ENCODE peak calls at places on chromosomes 16 and 17, in five cellular contexts. One of them, this sample, is unnamed.

GRCh38 chr16:74053310-74053709 is 243.3 kb upstream of the PSMD7 start:
- DNase-seq in effector memory CD4-positive, alpha-beta T cell: no peak
- DNase-seq in HCT116: no peak
- DNase-seq in IMR-90: no peak
- DNase-seq in gastrocnemius medialis: no peak
- DNase-seq in this sample: no peak

GRCh38 chr17:30530346-30531025 is 53.3 kb downstream of the GOSR1 start:
- DNase-seq in effector memory CD4-positive, alpha-beta T cell: no peak
- DNase-seq in HCT116: no peak
- DNase-seq in IMR-90: peak; percentile 71
- DNase-seq in gastrocnemius medialis: no peak
- DNase-seq in this sample: no peak

GRCh38 chr17:42819939-42820535 is 4.0 kb downstream of the BECN1 start:
- DNase-seq in effector memory CD4-positive, alpha-beta T cell: peak; percentile 13
- DNase-seq in HCT116: peak; percentile 21
- DNase-seq in IMR-90: peak; percentile 37
- DNase-seq in gastrocnemius medialis: peak; percentile 33
- DNase-seq in this sample: peak; percentile 50

GRCh38 chr17:45139533-45139920 is 4.0 kb downstream of the ACBD4 start:
- DNase-seq in effector memory CD4-positive, alpha-beta T cell: no peak
- DNase-seq in HCT116: no peak
- DNase-seq in IMR-90: no peak
- DNase-seq in gastrocnemius medialis: no peak
- DNase-seq in this sample: no peak

GRCh38 chr17:79997004-79997673 is 38.5 kb downstream of the TBC1D16 start:
- DNase-seq in effector memory CD4-positive, alpha-beta T cell: peak; percentile 64
- DNase-seq in HCT116: no peak
- DNase-seq in IMR-90: no peak
- DNase-seq in gastrocnemius medialis: no peak
- DNase-seq in this sample: peak; percentile 52

GRCh38 chr17:64174686-64175456 is 44.9 kb upstream of the ERN1 start:
- DNase-seq in effector memory CD4-positive, alpha-beta T cell: no peak
- DNase-seq in HCT116: no peak
- DNase-seq in IMR-90: peak; percentile 71
- DNase-seq in gastrocnemius medialis: peak; percentile 88
- DNase-seq in this sample: no peak

GRCh38 chr17:74040291-74040690 is 163.2 kb upstream of the RPL38 start:
- DNase-seq in effector memory CD4-positive, alpha-beta T cell: no peak
- DNase-seq in HCT116: no peak
- DNase-seq in IMR-90: no peak
- DNase-seq in gastrocnemius medialis: no peak
- DNase-seq in this sample: no peak

GRCh38 chr17:47785538-47786123 is 36.0 kb downstream of the OSBPL7 start:
- DNase-seq in effector memory CD4-positive, alpha-beta T cell: no peak
- DNase-seq in HCT116: no peak
- DNase-seq in IMR-90: peak; percentile 16
- DNase-seq in gastrocnemius medialis: no peak
- DNase-seq in this sample: no peak

GRCh38 chr17:61284174-61284573 is 115.5 kb upstream of the TBX2 start:
- DNase-seq in effector memory CD4-positive, alpha-beta T cell: no peak
- DNase-seq in HCT116: no peak
- DNase-seq in IMR-90: peak; percentile 93
- DNase-seq in gastrocnemius medialis: no peak
- DNase-seq in this sample: no peak

GRCh38 chr17:5826384-5826783 is 242.1 kb upstream of the NLRP1 start:
- DNase-seq in effector memory CD4-positive, alpha-beta T cell: no peak
- DNase-seq in HCT116: no peak
- DNase-seq in IMR-90: peak; percentile 61
- DNase-seq in gastrocnemius medialis: no peak
- DNase-seq in this sample: no peak

GRCh38 chr17:46832945-46833839 is 14.7 kb upstream of the WNT3 start:
- DNase-seq in effector memory CD4-positive, alpha-beta T cell: no peak
- DNase-seq in HCT116: no peak
- DNase-seq in IMR-90: peak; percentile 87
- DNase-seq in gastrocnemius medialis: no peak
- DNase-seq in this sample: no peak

GRCh38 chr17:36931697-36932382 is 5.4 kb upstream of the LHX1 start:
- DNase-seq in effector memory CD4-positive, alpha-beta T cell: no peak
- DNase-seq in HCT116: no peak
- DNase-seq in IMR-90: no peak
- DNase-seq in gastrocnemius medialis: no peak
- DNase-seq in this sample: no peak

GRCh38 chr17:45282683-45283644 is 21.1 kb upstream of the SPATA32 start:
- DNase-seq in effector memory CD4-positive, alpha-beta T cell: no peak
- DNase-seq in HCT116: no peak
- DNase-seq in IMR-90: peak; percentile 88
- DNase-seq in gastrocnemius medialis: peak; percentile 98
- DNase-seq in this sample: no peak

GRCh38 chr16:88968589-88969280 is 8.3 kb downstream of the CBFA2T3 start:
- DNase-seq in effector memory CD4-positive, alpha-beta T cell: no peak
- DNase-seq in HCT116: no peak
- DNase-seq in IMR-90: no peak
- DNase-seq in gastrocnemius medialis: no peak
- DNase-seq in this sample: no peak
- H3K4me3 ChIP-seq in effector memory CD4-positive, alpha-beta T cell: peak overlapping the region; percentile 55
- H3K4me3 ChIP-seq in HCT116: no peak overlapping the region
- H3K4me3 ChIP-seq in IMR-90: no peak overlapping the region
- H3K4me3 ChIP-seq in gastrocnemius medialis: no peak overlapping the region
- H3K4me3 ChIP-seq in this sample: no peak overlapping the region

DNA sequence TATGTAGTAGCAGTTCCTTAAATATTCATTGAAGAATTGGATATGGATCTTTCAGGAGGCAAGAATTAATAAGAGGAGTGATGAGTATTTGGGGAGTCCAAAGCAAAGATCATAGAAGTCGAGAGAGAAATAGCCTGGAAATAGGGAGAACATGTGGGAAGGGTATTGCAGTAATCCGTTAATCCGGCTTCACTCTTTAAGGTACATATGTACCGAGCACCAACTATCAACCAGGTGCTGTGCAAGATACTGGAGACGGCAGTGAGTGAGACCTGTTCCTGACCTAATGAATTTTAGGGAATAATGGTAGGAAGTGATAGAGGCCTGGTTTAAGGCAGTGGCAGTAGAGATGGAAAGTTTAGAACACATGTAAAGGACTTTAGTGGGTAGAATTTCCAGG is 1.1 kb downstream of the ELP5 start:
- DNase-seq in effector memory CD4-positive, alpha-beta T cell: no peak
- DNase-seq in HCT116: no peak
- DNase-seq in IMR-90: no peak
- DNase-seq in gastrocnemius medialis: no peak
- DNase-seq in this sample: no peak
- H3K4me3 ChIP-seq in effector memory CD4-positive, alpha-beta T cell: peak overlapping the region; percentile 100
- H3K4me3 ChIP-seq in HCT116: peak overlapping the region; percentile 99
- H3K4me3 ChIP-seq in IMR-90: peak overlapping the region; percentile 71
- H3K4me3 ChIP-seq in gastrocnemius medialis: peak overlapping the region; percentile 98
- H3K4me3 ChIP-seq in this sample: peak overlapping the region; percentile 77

GRCh38 chr17:1560582-1561170 is 1.9 kb downstream of the PITPNA start:
- DNase-seq in effector memory CD4-positive, alpha-beta T cell: no peak
- DNase-seq in HCT116: no peak
- DNase-seq in IMR-90: no peak
- DNase-seq in gastrocnemius medialis: no peak
- DNase-seq in this sample: no peak
- H3K4me3 ChIP-seq in effector memory CD4-positive, alpha-beta T cell: no peak overlapping the region
- H3K4me3 ChIP-seq in HCT116: no peak overlapping the region
- H3K4me3 ChIP-seq in IMR-90: peak overlapping the region; percentile 99
- H3K4me3 ChIP-seq in gastrocnemius medialis: no peak overlapping the region
- H3K4me3 ChIP-seq in this sample: no peak overlapping the region

DNA sequence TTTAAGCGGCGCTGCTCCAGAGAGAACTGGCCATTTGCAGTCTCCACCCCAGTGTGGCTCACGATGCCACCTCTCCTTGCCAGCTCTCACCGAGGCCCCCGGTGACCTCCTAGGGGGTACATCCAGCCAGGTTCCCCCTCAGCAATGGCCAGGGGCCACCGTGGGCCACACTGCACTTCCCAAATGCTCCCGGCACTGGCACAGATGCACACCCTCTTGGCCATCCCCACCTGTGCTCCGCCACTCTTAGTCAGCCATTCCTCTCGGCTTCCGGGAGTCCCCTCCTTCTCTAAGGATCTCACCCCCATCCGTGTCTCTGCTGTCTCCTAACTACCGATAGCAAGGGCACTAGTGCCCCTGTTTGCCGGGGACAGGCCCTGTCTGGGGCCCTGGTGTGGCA is 25.8 kb downstream of the MLYCD start:
- DNase-seq in effector memory CD4-positive, alpha-beta T cell: no peak
- DNase-seq in HCT116: no peak
- DNase-seq in IMR-90: no peak
- DNase-seq in gastrocnemius medialis: no peak
- DNase-seq in this sample: no peak
- H3K4me3 ChIP-seq in effector memory CD4-positive, alpha-beta T cell: no peak overlapping the region
- H3K4me3 ChIP-seq in HCT116: no peak overlapping the region
- H3K4me3 ChIP-seq in IMR-90: no peak overlapping the region
- H3K4me3 ChIP-seq in gastrocnemius medialis: no peak overlapping the region
- H3K4me3 ChIP-seq in this sample: no peak overlapping the region

GRCh38 chr16:75535211-75535843 is 581 bp downstream of the CHST5 start:
- DNase-seq in effector memory CD4-positive, alpha-beta T cell: no peak
- DNase-seq in HCT116: no peak
- DNase-seq in IMR-90: no peak
- DNase-seq in gastrocnemius medialis: no peak
- DNase-seq in this sample: no peak
- H3K4me3 ChIP-seq in effector memory CD4-positive, alpha-beta T cell: no peak overlapping the region
- H3K4me3 ChIP-seq in HCT116: no peak overlapping the region
- H3K4me3 ChIP-seq in IMR-90: no peak overlapping the region
- H3K4me3 ChIP-seq in gastrocnemius medialis: no peak overlapping the region
- H3K4me3 ChIP-seq in this sample: no peak overlapping the region

DNA sequence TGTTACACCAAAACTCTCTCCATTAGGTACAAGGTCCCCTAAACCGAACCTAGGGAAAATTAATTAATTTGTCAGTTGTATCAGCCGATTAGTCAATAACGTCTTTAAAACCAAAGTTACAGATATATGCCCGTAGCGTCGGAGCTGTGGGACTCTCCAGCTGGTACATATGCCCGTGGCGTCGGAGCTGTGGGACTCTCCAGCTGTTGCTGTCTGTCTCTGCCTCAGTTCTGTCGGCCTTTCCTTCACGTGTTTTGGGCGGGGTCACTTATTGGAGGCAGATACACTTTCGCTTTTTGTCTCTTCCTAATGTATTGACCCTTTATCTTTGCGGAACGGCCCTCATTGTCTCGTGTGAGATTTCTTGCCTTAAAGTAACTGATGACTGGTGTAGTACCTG is 62.0 kb upstream of the ZNF750 start:
- DNase-seq in effector memory CD4-positive, alpha-beta T cell: no peak
- DNase-seq in HCT116: no peak
- DNase-seq in IMR-90: no peak
- DNase-seq in gastrocnemius medialis: no peak
- DNase-seq in this sample: no peak
- H3K4me3 ChIP-seq in effector memory CD4-positive, alpha-beta T cell: no peak overlapping the region
- H3K4me3 ChIP-seq in HCT116: no peak overlapping the region
- H3K4me3 ChIP-seq in IMR-90: no peak overlapping the region
- H3K4me3 ChIP-seq in gastrocnemius medialis: no peak overlapping the region
- H3K4me3 ChIP-seq in this sample: no peak overlapping the region

GRCh38 chr17:17700251-17700969 is 19.2 kb downstream of the RAI1 start:
- DNase-seq in effector memory CD4-positive, alpha-beta T cell: no peak
- DNase-seq in HCT116: no peak
- DNase-seq in IMR-90: no peak
- DNase-seq in gastrocnemius medialis: no peak
- DNase-seq in this sample: no peak
- H3K4me3 ChIP-seq in effector memory CD4-positive, alpha-beta T cell: no peak overlapping the region
- H3K4me3 ChIP-seq in HCT116: no peak overlapping the region
- H3K4me3 ChIP-seq in IMR-90: no peak overlapping the region
- H3K4me3 ChIP-seq in gastrocnemius medialis: peak overlapping the region; percentile 65
- H3K4me3 ChIP-seq in this sample: no peak overlapping the region

DNA sequence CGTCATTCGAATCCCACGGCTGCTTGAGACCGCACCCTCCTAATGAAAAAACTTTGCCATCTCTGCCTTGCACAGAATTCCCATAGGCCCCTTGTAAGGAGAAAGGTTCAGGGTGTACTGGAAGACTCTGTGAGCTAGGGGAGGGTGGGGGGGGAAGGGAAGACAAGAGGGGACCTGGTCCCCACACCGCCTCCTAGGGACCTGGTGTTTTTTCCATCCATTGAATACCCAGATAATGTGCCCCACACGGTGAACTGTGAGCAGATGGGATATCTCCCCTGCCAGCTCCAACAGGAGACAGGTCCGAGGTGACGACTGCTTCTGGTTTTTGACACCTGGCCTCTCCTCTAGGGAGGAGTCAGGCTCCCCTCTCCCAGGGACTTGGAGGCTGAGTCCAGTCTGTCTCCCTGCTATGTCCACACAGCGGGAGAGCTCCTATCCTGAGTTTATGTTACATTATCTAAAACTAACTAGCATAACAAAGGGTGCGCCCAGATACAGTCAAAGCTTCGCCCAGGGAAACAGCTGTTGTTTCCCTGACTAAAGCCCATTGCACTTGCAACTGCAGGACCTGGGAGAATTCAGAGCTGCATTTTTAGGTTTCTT is 1.8 kb downstream of the MARVELD3 start:
- DNase-seq in effector memory CD4-positive, alpha-beta T cell: no peak
- DNase-seq in HCT116: no peak
- DNase-seq in IMR-90: no peak
- DNase-seq in gastrocnemius medialis: no peak
- DNase-seq in this sample: no peak
- H3K4me3 ChIP-seq in effector memory CD4-positive, alpha-beta T cell: no peak overlapping the region
- H3K4me3 ChIP-seq in HCT116: peak overlapping the region; percentile 84
- H3K4me3 ChIP-seq in IMR-90: no peak overlapping the region
- H3K4me3 ChIP-seq in gastrocnemius medialis: no peak overlapping the region
- H3K4me3 ChIP-seq in this sample: no peak overlapping the region